ENCODE peak calls at places on chromosomes 6 and 20, in five cellular contexts. One of them, this sample, is unnamed.

GRCh38 chr6:90790696-90791095 is 203.8 kb upstream of the MAP3K7 start:
- DNase-seq in dorsolateral prefrontal cortex: no peak
- DNase-seq in endothelial cell of umbilical vein: no peak
- DNase-seq in IMR-90: peak; percentile 86
- DNase-seq in CD4-positive, alpha-beta T cell: no peak
- DNase-seq in this sample: no peak

GRCh38 chr6:1704711-1705110 is 95.0 kb downstream of the FOXC1 start:
- DNase-seq in endothelial cell of umbilical vein: no peak
- DNase-seq in CD4-positive, alpha-beta T cell: no peak
- DNase-seq in dorsolateral prefrontal cortex: no peak
- DNase-seq in IMR-90: no peak
- DNase-seq in this sample: no peak

GRCh38 chr6:158958504-158959386 is 41.3 kb downstream of the RSPH3 start:
- DNase-seq in endothelial cell of umbilical vein: no peak
- DNase-seq in IMR-90: no peak
- DNase-seq in dorsolateral prefrontal cortex: no peak
- DNase-seq in CD4-positive, alpha-beta T cell: peak; percentile 27
- DNase-seq in this sample: no peak

GRCh38 chr20:60138263-60139127 is 180.3 kb downstream of the CDH26 start:
- DNase-seq in IMR-90: peak; percentile 48
- DNase-seq in endothelial cell of umbilical vein: no peak
- DNase-seq in dorsolateral prefrontal cortex: peak; percentile 14
- DNase-seq in CD4-positive, alpha-beta T cell: no peak
- DNase-seq in this sample: peak; percentile 65

GRCh38 chr6:39189915-39190544 is 39.2 kb downstream of the KCNK5 start:
- DNase-seq in CD4-positive, alpha-beta T cell: no peak
- DNase-seq in dorsolateral prefrontal cortex: peak; percentile 5
- DNase-seq in IMR-90: peak; percentile 3
- DNase-seq in endothelial cell of umbilical vein: no peak
- DNase-seq in this sample: no peak

GRCh38 chr6:56655996-56656395 is 13.3 kb upstream of the DST start:
- DNase-seq in endothelial cell of umbilical vein: peak; percentile 59
- DNase-seq in CD4-positive, alpha-beta T cell: no peak
- DNase-seq in IMR-90: no peak
- DNase-seq in dorsolateral prefrontal cortex: no peak
- DNase-seq in this sample: no peak

GRCh38 chr20:25038103-25038410 is 19.9 kb downstream of the ACSS1 start:
- DNase-seq in CD4-positive, alpha-beta T cell: no peak
- DNase-seq in dorsolateral prefrontal cortex: no peak
- DNase-seq in endothelial cell of umbilical vein: no peak
- DNase-seq in IMR-90: no peak
- DNase-seq in this sample: no peak

GRCh38 chr6:5151955-5152401 is 66.8 kb downstream of the PPP1R3G start:
- DNase-seq in IMR-90: peak; percentile 87
- DNase-seq in endothelial cell of umbilical vein: no peak
- DNase-seq in dorsolateral prefrontal cortex: peak; percentile 55
- DNase-seq in CD4-positive, alpha-beta T cell: no peak
- DNase-seq in this sample: no peak

GRCh38 chr6:12440981-12441380 is 150.8 kb downstream of the EDN1 start:
- DNase-seq in CD4-positive, alpha-beta T cell: no peak
- DNase-seq in IMR-90: peak; percentile 9
- DNase-seq in dorsolateral prefrontal cortex: no peak
- DNase-seq in endothelial cell of umbilical vein: peak; percentile 14
- DNase-seq in this sample: no peak

GRCh38 chr6:85416049-85416448 is 33.8 kb upstream of the NT5E start:
- DNase-seq in IMR-90: peak; percentile 67
- DNase-seq in endothelial cell of umbilical vein: no peak
- DNase-seq in CD4-positive, alpha-beta T cell: no peak
- DNase-seq in dorsolateral prefrontal cortex: no peak
- DNase-seq in this sample: no peak

GRCh38 chr6:168526841-168527281 is 85.9 kb downstream of the SMOC2 start:
- DNase-seq in dorsolateral prefrontal cortex: no peak
- DNase-seq in IMR-90: no peak
- DNase-seq in CD4-positive, alpha-beta T cell: no peak
- DNase-seq in endothelial cell of umbilical vein: peak; percentile 55
- DNase-seq in this sample: peak; percentile 77

GRCh38 chr20:60378620-60379019 is 420.4 kb downstream of the CDH26 start:
- DNase-seq in dorsolateral prefrontal cortex: no peak
- DNase-seq in CD4-positive, alpha-beta T cell: no peak
- DNase-seq in IMR-90: no peak
- DNase-seq in endothelial cell of umbilical vein: no peak
- DNase-seq in this sample: no peak

GRCh38 chr20:57899554-57899953 is 189.7 kb upstream of the PMEPA1 start:
- DNase-seq in dorsolateral prefrontal cortex: no peak
- DNase-seq in endothelial cell of umbilical vein: no peak
- DNase-seq in CD4-positive, alpha-beta T cell: no peak
- DNase-seq in IMR-90: no peak
- DNase-seq in this sample: no peak

GRCh38 chr6:126530777-126531176 is 190.9 kb downstream of the CENPW start:
- DNase-seq in IMR-90: no peak
- DNase-seq in endothelial cell of umbilical vein: peak; percentile 21
- DNase-seq in dorsolateral prefrontal cortex: no peak
- DNase-seq in CD4-positive, alpha-beta T cell: no peak
- DNase-seq in this sample: no peak

GRCh38 chr6:35754452-35755321 is 17.9 kb downstream of the ARMC12 start:
- DNase-seq in IMR-90: peak; percentile 45
- DNase-seq in dorsolateral prefrontal cortex: no peak
- DNase-seq in endothelial cell of umbilical vein: no peak
- DNase-seq in CD4-positive, alpha-beta T cell: no peak
- DNase-seq in this sample: peak; percentile 69

GRCh38 chr6:151701820-151702562 is 105.5 kb upstream of the ESR1 start:
- DNase-seq in endothelial cell of umbilical vein: no peak
- DNase-seq in CD4-positive, alpha-beta T cell: no peak
- DNase-seq in dorsolateral prefrontal cortex: no peak
- DNase-seq in IMR-90: no peak
- DNase-seq in this sample: no peak

GRCh38 chr6:135820340-135820739 is 31.2 kb upstream of the PDE7B start:
- DNase-seq in endothelial cell of umbilical vein: no peak
- DNase-seq in dorsolateral prefrontal cortex: no peak
- DNase-seq in CD4-positive, alpha-beta T cell: no peak
- DNase-seq in IMR-90: no peak
- DNase-seq in this sample: no peak

GRCh38 chr6:44025226-44025625 is 102.0 kb downstream of the MRPL14 start:
- DNase-seq in dorsolateral prefrontal cortex: no peak
- DNase-seq in endothelial cell of umbilical vein: no peak
- DNase-seq in CD4-positive, alpha-beta T cell: no peak
- DNase-seq in IMR-90: no peak
- DNase-seq in this sample: no peak

GRCh38 chr6:68975064-68975463 is 340.0 kb downstream of the ADGRB3 start:
- DNase-seq in dorsolateral prefrontal cortex: peak; percentile 69
- DNase-seq in CD4-positive, alpha-beta T cell: no peak
- DNase-seq in endothelial cell of umbilical vein: no peak
- DNase-seq in IMR-90: no peak
- DNase-seq in this sample: no peak

GRCh38 chr6:5270093-5270680 is 8.9 kb downstream of the FARS2 start:
- DNase-seq in IMR-90: no peak
- DNase-seq in CD4-positive, alpha-beta T cell: no peak
- DNase-seq in dorsolateral prefrontal cortex: no peak
- DNase-seq in endothelial cell of umbilical vein: peak; percentile 62
- DNase-seq in this sample: no peak

GRCh38 chr20:45347297-45347935 is 808 bp downstream of the SDC4 start:
- DNase-seq in dorsolateral prefrontal cortex: no peak
- DNase-seq in endothelial cell of umbilical vein: no peak
- DNase-seq in CD4-positive, alpha-beta T cell: no peak
- DNase-seq in IMR-90: no peak
- DNase-seq in this sample: peak; percentile 62

GRCh38 chr20:1567392-1568165 is 10.1 kb upstream of the SIRPD start:
- DNase-seq in endothelial cell of umbilical vein: peak; percentile 91
- DNase-seq in CD4-positive, alpha-beta T cell: no peak
- DNase-seq in dorsolateral prefrontal cortex: no peak
- DNase-seq in IMR-90: peak; percentile 27
- DNase-seq in this sample: no peak

GRCh38 chr20:2330090-2330695 is 34.4 kb downstream of the TGM3 start:
- DNase-seq in endothelial cell of umbilical vein: no peak
- DNase-seq in CD4-positive, alpha-beta T cell: no peak
- DNase-seq in dorsolateral prefrontal cortex: no peak
- DNase-seq in IMR-90: no peak
- DNase-seq in this sample: no peak

GRCh38 chr20:17568045-17568788 is 1.7 kb upstream of the DSTN start:
- DNase-seq in endothelial cell of umbilical vein: peak; percentile 23
- DNase-seq in IMR-90: no peak
- DNase-seq in dorsolateral prefrontal cortex: no peak
- DNase-seq in CD4-positive, alpha-beta T cell: no peak
- DNase-seq in this sample: no peak

GRCh38 chr6:43054206-43054943 is 724 bp upstream of the CUL7 start:
- DNase-seq in dorsolateral prefrontal cortex: no peak
- DNase-seq in IMR-90: no peak
- DNase-seq in endothelial cell of umbilical vein: peak; percentile 13
- DNase-seq in CD4-positive, alpha-beta T cell: no peak
- DNase-seq in this sample: no peak

GRCh38 chr20:13995086-13995665 is at the start of gene MACROD2:
- DNase-seq in IMR-90: peak; percentile 16
- DNase-seq in dorsolateral prefrontal cortex: peak; percentile 81
- DNase-seq in endothelial cell of umbilical vein: peak; percentile 94
- DNase-seq in CD4-positive, alpha-beta T cell: no peak
- DNase-seq in this sample: peak; percentile 99

GRCh38 chr20:13991311-13991710 is 897 bp upstream of the SEL1L2 start:
- DNase-seq in endothelial cell of umbilical vein: no peak
- DNase-seq in dorsolateral prefrontal cortex: no peak
- DNase-seq in CD4-positive, alpha-beta T cell: no peak
- DNase-seq in IMR-90: no peak
- DNase-seq in this sample: no peak

GRCh38 chr20:13996265-13996664 is 949 bp downstream of the MACROD2 start:
- DNase-seq in CD4-positive, alpha-beta T cell: no peak
- DNase-seq in dorsolateral prefrontal cortex: no peak
- DNase-seq in endothelial cell of umbilical vein: peak; percentile 4
- DNase-seq in IMR-90: no peak
- DNase-seq in this sample: no peak

GRCh38 chr20:13990465-13990864 is at the start of gene SEL1L2:
- DNase-seq in IMR-90: no peak
- DNase-seq in dorsolateral prefrontal cortex: no peak
- DNase-seq in endothelial cell of umbilical vein: no peak
- DNase-seq in CD4-positive, alpha-beta T cell: no peak
- DNase-seq in this sample: no peak

DNA sequence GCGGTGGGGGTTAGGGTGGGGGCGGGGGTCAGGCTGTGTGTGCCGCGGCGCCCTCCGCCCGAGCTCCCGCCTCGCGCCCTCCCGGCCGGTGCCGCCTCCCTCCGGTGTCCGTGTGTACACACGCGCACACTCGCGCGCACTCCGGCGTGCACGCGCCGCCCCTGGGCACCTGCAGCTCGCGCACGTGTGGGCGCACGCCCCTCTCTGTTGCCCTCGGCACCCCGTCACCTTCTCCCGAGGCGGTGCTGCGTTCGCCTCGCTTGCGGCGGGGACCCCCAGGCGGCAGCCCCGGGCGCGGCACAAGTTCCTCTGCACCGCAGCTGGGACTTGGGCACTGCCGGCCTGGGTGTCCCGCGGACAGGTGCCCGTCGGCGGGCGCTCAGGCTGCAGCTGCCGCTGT is 525 bp downstream of the MACROD2 start:
- DNase-seq in endothelial cell of umbilical vein: peak; percentile 12
- DNase-seq in dorsolateral prefrontal cortex: peak; percentile 24
- DNase-seq in IMR-90: no peak
- DNase-seq in CD4-positive, alpha-beta T cell: no peak
- DNase-seq in this sample: peak; percentile 67
- TF ChIP-seq CTCF in endothelial cell of umbilical vein: no peak
- TF ChIP-seq CTCF in dorsolateral prefrontal cortex: no peak
- TF ChIP-seq CTCF in IMR-90: no peak
- TF ChIP-seq CTCF in CD4-positive, alpha-beta T cell: no peak
- TF ChIP-seq CTCF in this sample: no peak

GRCh38 chr20:50133474-50134217 is 19.9 kb downstream of the PEDS1 start:
- DNase-seq in dorsolateral prefrontal cortex: no peak
- DNase-seq in endothelial cell of umbilical vein: no peak
- DNase-seq in CD4-positive, alpha-beta T cell: no peak
- DNase-seq in IMR-90: no peak
- DNase-seq in this sample: no peak

GRCh38 chr20:50138120-50138478 is 15.4 kb downstream of the PEDS1 start:
- DNase-seq in endothelial cell of umbilical vein: no peak
- DNase-seq in CD4-positive, alpha-beta T cell: no peak
- DNase-seq in IMR-90: no peak
- DNase-seq in dorsolateral prefrontal cortex: no peak
- DNase-seq in this sample: no peak

GRCh38 chr20:50140339-50140859 is 13.1 kb downstream of the PEDS1 start:
- DNase-seq in IMR-90: no peak
- DNase-seq in dorsolateral prefrontal cortex: no peak
- DNase-seq in endothelial cell of umbilical vein: no peak
- DNase-seq in CD4-positive, alpha-beta T cell: no peak
- DNase-seq in this sample: no peak

GRCh38 chr20:50138479-50139393 is 14.8 kb downstream of the PEDS1 start:
- DNase-seq in IMR-90: no peak
- DNase-seq in dorsolateral prefrontal cortex: peak; percentile 78
- DNase-seq in endothelial cell of umbilical vein: no peak
- DNase-seq in CD4-positive, alpha-beta T cell: no peak
- DNase-seq in this sample: no peak

GRCh38 chr20:50136822-50137599 is 16.5 kb downstream of the PEDS1 start:
- DNase-seq in IMR-90: peak; percentile 59
- DNase-seq in CD4-positive, alpha-beta T cell: no peak
- DNase-seq in endothelial cell of umbilical vein: no peak
- DNase-seq in dorsolateral prefrontal cortex: no peak
- DNase-seq in this sample: no peak
- H3K27ac ChIP-seq in IMR-90: no peak overlapping the region
- H3K27ac ChIP-seq in CD4-positive, alpha-beta T cell: no peak overlapping the region
- H3K27ac ChIP-seq in endothelial cell of umbilical vein: no peak overlapping the region
- H3K27ac ChIP-seq in dorsolateral prefrontal cortex: peak overlapping the region; percentile 96
- H3K27ac ChIP-seq in this sample: no peak overlapping the region

GRCh38 chr20:21125072-21125848 is 622 bp upstream of the KIZ start:
- DNase-seq in dorsolateral prefrontal cortex: peak; percentile 43
- DNase-seq in CD4-positive, alpha-beta T cell: no peak
- DNase-seq in IMR-90: peak; percentile 41
- DNase-seq in endothelial cell of umbilical vein: no peak
- DNase-seq in this sample: peak; percentile 62
- TF ChIP-seq CTCF in dorsolateral prefrontal cortex: no peak
- TF ChIP-seq CTCF in CD4-positive, alpha-beta T cell: no peak
- TF ChIP-seq CTCF in IMR-90: no peak
- TF ChIP-seq CTCF in endothelial cell of umbilical vein: no peak
- TF ChIP-seq CTCF in this sample: no peak

GRCh38 chr6:148548065-148548748 is 198.6 kb upstream of the UST start:
- DNase-seq in endothelial cell of umbilical vein: no peak
- DNase-seq in CD4-positive, alpha-beta T cell: no peak
- DNase-seq in dorsolateral prefrontal cortex: peak; percentile 38
- DNase-seq in IMR-90: peak; percentile 53
- DNase-seq in this sample: peak; percentile 32

GRCh38 chr6:148547110-148547509 is 199.7 kb upstream of the UST start:
- DNase-seq in IMR-90: no peak
- DNase-seq in endothelial cell of umbilical vein: no peak
- DNase-seq in dorsolateral prefrontal cortex: no peak
- DNase-seq in CD4-positive, alpha-beta T cell: no peak
- DNase-seq in this sample: no peak

GRCh38 chr6:148551226-148551625 is 195.6 kb upstream of the UST start:
- DNase-seq in IMR-90: no peak
- DNase-seq in CD4-positive, alpha-beta T cell: no peak
- DNase-seq in endothelial cell of umbilical vein: no peak
- DNase-seq in dorsolateral prefrontal cortex: no peak
- DNase-seq in this sample: no peak

GRCh38 chr6:148550569-148550968 is 196.3 kb upstream of the UST start:
- DNase-seq in CD4-positive, alpha-beta T cell: no peak
- DNase-seq in endothelial cell of umbilical vein: no peak
- DNase-seq in dorsolateral prefrontal cortex: no peak
- DNase-seq in IMR-90: no peak
- DNase-seq in this sample: no peak

DNA sequence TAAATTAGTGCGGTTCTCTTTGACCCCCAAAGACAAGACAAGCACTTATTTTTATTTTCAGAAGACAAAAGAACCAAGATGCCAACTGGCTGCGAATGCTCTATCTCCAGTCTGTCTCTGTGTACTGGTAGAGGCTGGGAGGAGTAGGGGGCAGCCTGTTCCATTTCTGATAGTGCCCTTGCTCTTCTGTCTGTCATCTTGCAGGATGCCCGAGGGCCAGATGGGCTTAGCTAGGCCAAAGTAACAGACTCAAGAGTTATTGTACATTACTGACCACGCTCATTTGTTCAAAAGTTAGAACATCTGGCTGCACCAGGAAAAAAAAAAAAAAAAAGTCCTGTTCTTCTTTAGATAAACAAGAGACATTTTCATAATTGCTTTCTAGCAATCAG is 198.1 kb upstream of the UST start:
- DNase-seq in CD4-positive, alpha-beta T cell: no peak
- DNase-seq in IMR-90: no peak
- DNase-seq in endothelial cell of umbilical vein: no peak
- DNase-seq in dorsolateral prefrontal cortex: no peak
- DNase-seq in this sample: no peak
- H3K27ac ChIP-seq in CD4-positive, alpha-beta T cell: no peak overlapping the region
- H3K27ac ChIP-seq in IMR-90: peak overlapping the region; percentile 20
- H3K27ac ChIP-seq in endothelial cell of umbilical vein: no peak overlapping the region
- H3K27ac ChIP-seq in dorsolateral prefrontal cortex: peak overlapping the region; percentile 94
- H3K27ac ChIP-seq in this sample: no peak overlapping the region